ENCODE peak calls at places on chromosomes 1 and 21, in four cellular contexts. I is tibial nerve, P is K562, A is Peyer's patch. W is an unnamed sample.
A peak's percentile ranks its signal among the peaks of the same experiment; 100 is the strongest.

GRCh38 chr1:77671836-77672235 is 10.6 kb downstream of the ZZZ3 start:
- DNase-seq in I (no peak), P (no peak), A (no peak), W (no peak)

GRCh38 chr1:183218039-183218618 is 32.1 kb downstream of the LAMC2 start:
- DNase-seq in I (no peak), P (no peak), A (no peak), W (no peak)

GRCh38 chr1:182549811-182550210 is 39.2 kb downstream of the RNASEL start:
- DNase-seq in I (no peak), P (no peak), A (no peak), W (no peak)

GRCh38 chr1:216665891-216666290 is 57.3 kb downstream of the ESRRG start:
- DNase-seq in I (no peak), P (no peak), A (no peak), W (no peak)

GRCh38 chr1:12525311-12526181 is 92.5 kb downstream of the DHRS3 start:
- DNase-seq in I (peak; percentile 47), P (no peak), A (no peak), W (no peak)

GRCh38 chr1:26274801-26275425 is 5.0 kb upstream of the SH3BGRL3 start:
- DNase-seq in I (no peak), P (peak; percentile 45), A (no peak), W (no peak)

GRCh38 chr1:91609571-91609970 is 108.9 kb downstream of the CDC7 start:
- DNase-seq in I (no peak), P (no peak), A (no peak), W (no peak)

GRCh38 chr1:40174788-40175187 is 13.6 kb downstream of the RLF start:
- DNase-seq in I (no peak), P (no peak), A (no peak), W (no peak)

GRCh38 chr1:2982615-2983318 is 38.5 kb upstream of the ACTRT2 start:
- DNase-seq in I (no peak), P (no peak), A (peak; percentile 31), W (no peak)

GRCh38 chr1:89545264-89546038 is 20.8 kb downstream of the LRRC8B start:
- DNase-seq in I (no peak), P (peak; percentile 95), A (no peak), W (no peak)

GRCh38 chr1:203217139-203217621 is 12.3 kb downstream of the CHIT1 start:
- DNase-seq in I (no peak), P (peak; percentile 14), A (no peak), W (no peak)

GRCh38 chr1:3614755-3615742 is 3.7 kb upstream of the MEGF6 start:
- DNase-seq in I (no peak), P (peak; percentile 44), A (no peak), W (no peak)

GRCh38 chr1:215567491-215568286 is 585 bp downstream of the KCTD3 start:
- DNase-seq in I (no peak), P (peak; percentile 65), A (peak; percentile 76), W (no peak)

GRCh38 chr1:84862810-84863251 is 30.2 kb downstream of the LPAR3 start:
- DNase-seq in I (no peak), P (no peak), A (no peak), W (no peak)

GRCh38 chr1:19160831-19161230 is 49.2 kb downstream of the UBR4 start:
- DNase-seq in I (no peak), P (no peak), A (no peak), W (no peak)

GRCh38 chr1:78358145-78358544 is 132.6 kb upstream of the PTGFR start:
- DNase-seq in I (no peak), P (no peak), A (no peak), W (no peak)

GRCh38 chr1:23103001-23103879 is 65.4 kb downstream of the LUZP1 start:
- DNase-seq in I (no peak), P (peak; percentile 82), A (peak; percentile 56), W (no peak)

GRCh38 chr1:92929461-92929860 is 31.8 kb downstream of the DIPK1A start:
- DNase-seq in I (no peak), P (no peak), A (no peak), W (no peak)

GRCh38 chr1:230791986-230792564 is 44.9 kb downstream of the CAPN9 start:
- DNase-seq in I (no peak), P (no peak), A (no peak), W (no peak)

GRCh38 chr1:84698718-84699117 is 8.5 kb upstream of the SSX2IP start:
- DNase-seq in I (no peak), P (peak; percentile 59), A (no peak), W (no peak)

GRCh38 chr21:44888581-44889550 is 15.4 kb upstream of the PTTG1IP start:
- DNase-seq in I (no peak), P (no peak), A (no peak), W (no peak)

GRCh38 chr21:46394819-46395152 is 63.9 kb upstream of the DIP2A start:
- DNase-seq in I (no peak), P (no peak), A (no peak), W (no peak)

GRCh38 chr1:26602378-26602959 is 72.9 kb downstream of the RPS6KA1 start:
- DNase-seq in I (no peak), P (peak; percentile 84), A (no peak), W (no peak)

GRCh38 chr1:13749543-13750307 is 49.7 kb downstream of the PRDM2 start:
- DNase-seq in I (peak; percentile 23), P (peak; percentile 74), A (peak; percentile 88), W (no peak)

GRCh38 chr1:11365744-11366387 is 92.9 kb downstream of the UBIAD1 start:
- DNase-seq in I (no peak), P (no peak), A (no peak), W (no peak)

GRCh38 chr1:88740784-88741183 is 56.7 kb downstream of the PKN2 start:
- DNase-seq in I (no peak), P (no peak), A (no peak), W (no peak)

GRCh38 chr1:228011721-228012311 is 5.0 kb downstream of the WNT3A start:
- DNase-seq in I (no peak), P (no peak), A (peak; percentile 28), W (no peak)

GRCh38 chr1:24503003-24503751 is 541 bp downstream of the RCAN3 start:
- DNase-seq in I (no peak), P (no peak), A (no peak), W (no peak)

GRCh38 chr1:84271452-84272273 is 29.8 kb upstream of the SAMD13 start:
- DNase-seq in I (no peak), P (no peak), A (no peak), W (no peak)

DNA sequence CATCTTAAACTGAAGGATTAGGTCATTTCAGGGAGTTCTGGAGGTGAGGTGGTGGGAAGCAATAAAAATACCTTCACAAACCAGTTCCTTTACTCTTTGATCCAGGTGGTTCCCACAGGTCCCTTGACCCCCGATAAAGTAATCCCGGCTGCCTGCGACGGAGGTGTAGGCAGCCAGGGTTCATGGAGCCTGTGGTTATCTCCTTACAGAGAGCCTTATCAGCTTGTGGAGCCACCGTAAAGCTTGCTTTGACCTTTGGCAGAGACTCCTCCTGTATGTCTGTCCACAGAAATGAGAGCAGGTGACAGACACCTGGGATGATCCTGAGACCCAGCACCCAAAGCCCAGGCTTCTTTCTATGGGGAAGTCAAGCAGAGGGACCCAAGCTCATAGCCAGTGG is 243.4 kb downstream of the KIF26B start:
- DNase-seq in I (no peak), P (no peak), A (peak; percentile 63), W (no peak)
- TF ChIP-seq POLR2A in I (no peak), P (no peak), A (no peak), W (no peak)

DNA sequence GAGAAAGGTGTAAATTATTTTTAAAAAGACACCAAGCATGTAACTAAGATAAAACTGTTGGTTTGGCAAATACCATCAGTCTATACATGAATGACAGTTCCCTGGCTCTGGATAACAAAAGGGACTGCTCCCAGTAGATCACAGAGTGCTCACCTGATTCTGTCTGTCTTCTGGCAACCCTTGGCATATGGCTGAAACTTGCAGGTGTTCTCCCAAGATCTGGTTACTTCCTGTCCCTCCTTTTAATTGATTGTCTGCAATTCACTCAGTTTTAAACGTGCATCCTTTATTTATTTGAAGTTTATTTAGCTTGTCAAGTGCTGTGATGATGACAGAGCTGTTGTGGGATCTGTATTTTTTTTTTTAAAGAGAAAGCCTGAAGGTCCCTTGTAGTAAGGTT is 3.4 kb downstream of the KCNA3 start:
- DNase-seq in I (no peak), P (no peak), A (no peak), W (no peak)
- H3K27ac ChIP-seq in I (no peak overlapping the region), P (no peak overlapping the region), A (peak overlapping the region; percentile 91), W (no peak overlapping the region)

DNA sequence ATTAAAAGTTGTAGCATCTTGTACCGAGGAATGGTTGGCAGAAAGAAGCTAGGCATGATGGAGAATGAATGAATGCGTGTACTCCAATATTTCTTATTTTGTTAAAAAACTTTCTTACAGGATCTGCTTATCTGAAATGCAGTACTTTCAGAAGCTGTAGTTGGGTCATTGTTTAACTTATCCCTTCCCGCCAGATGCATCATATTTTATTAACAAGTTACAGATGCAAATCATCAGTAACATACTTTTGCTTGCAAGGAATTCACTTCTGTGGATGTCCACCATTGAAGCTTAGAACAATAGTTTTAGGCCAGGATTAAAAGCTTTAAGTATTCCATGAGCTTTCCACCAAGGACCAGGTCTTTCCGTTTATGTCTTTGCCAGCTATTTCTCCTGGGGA is 65.3 kb downstream of the PATJ start:
- DNase-seq in I (no peak), P (no peak), A (no peak), W (no peak)
- H3K36me3 ChIP-seq in I (peaks cover 5% of the 10 kb centered on the region), P (no peaks in the 10 kb centered on the region), A (no peaks in the 10 kb centered on the region), W (peaks cover 96% of the 10 kb centered on the region)

GRCh38 chr1:226364129-226364899 is 43.6 kb downstream of the PARP1 start:
- DNase-seq in I (no peak), P (peak; percentile 23), A (no peak), W (no peak)

GRCh38 chr1:226362346-226362745 is 45.5 kb downstream of the PARP1 start:
- DNase-seq in I (no peak), P (no peak), A (no peak), W (no peak)

GRCh38 chr1:226360106-226360746 is 47.7 kb downstream of the PARP1 start:
- DNase-seq in I (no peak), P (no peak), A (no peak), W (no peak)

GRCh38 chr1:226365166-226365565 is 42.7 kb downstream of the PARP1 start:
- DNase-seq in I (no peak), P (no peak), A (no peak), W (no peak)

DNA sequence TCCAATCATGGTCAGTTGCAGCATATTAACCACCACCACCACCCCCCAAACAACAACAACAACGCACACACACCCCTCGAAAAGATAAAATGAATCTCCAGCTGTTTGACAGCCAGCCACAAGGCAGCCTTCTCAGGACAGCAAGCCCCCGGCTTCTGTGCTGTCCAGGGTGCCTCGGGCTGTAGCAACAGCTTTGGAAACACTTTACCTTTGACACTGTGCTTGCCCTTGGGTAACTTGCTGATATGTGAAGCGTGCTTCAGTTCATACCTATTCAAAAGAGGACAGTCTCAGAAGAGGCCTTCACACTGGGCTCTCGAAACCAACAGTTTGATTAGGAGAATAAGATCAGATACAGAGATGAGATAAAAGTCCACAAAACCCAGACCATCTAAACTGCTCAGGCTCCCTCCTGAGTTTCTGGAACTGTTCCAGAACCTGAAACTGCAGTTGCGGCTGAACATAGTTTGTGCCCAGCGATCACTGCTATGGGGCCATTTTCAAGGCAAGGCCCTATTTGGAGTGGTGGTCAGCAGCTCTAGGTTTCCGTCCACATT is 44.9 kb downstream of the PARP1 start:
- DNase-seq in I (no peak), P (no peak), A (no peak), W (no peak)
- TF ChIP-seq POLR2A in I (no peak), P (no peak), A (no peak), W (no peak)

W was measured in esophagus squamous epithelium.